ENCODE peak calls at places on chromosomes 13 and 19, in five cellular contexts. P is CD8-positive, alpha-beta T cell; Y is breast epithelium; J is AG04450; N is left ventricle myocardium inferior. X is an unnamed sample.

GRCh38 chr13:65133094-65133493 is 2097.0 kb downstream of the PCDH9 start:
- DNase-seq in P (no peak), Y (no peak), J (no peak), N (no peak), X (no peak)

GRCh38 chr19:35142531-35143230 is 374 bp upstream of the FXYD7 start:
- DNase-seq in N (peak; percentile 40), P (peak; percentile 87), J (no peak), Y (no peak), X (no peak)

GRCh38 chr13:73870970-73871935 is 263.0 kb downstream of the KLF12 start:
- DNase-seq in P (no peak), N (no peak), Y (no peak), J (peak; percentile 79), X (no peak)

GRCh38 chr19:13981467-13981866 is 24.7 kb downstream of the RFX1 start:
- DNase-seq in J (no peak), P (no peak), N (no peak), Y (no peak), X (no peak)

GRCh38 chr19:44943801-44944249 is 1.8 kb downstream of the APOC4 start:
- DNase-seq in J (no peak), Y (peak; percentile 60), N (peak; percentile 37), P (no peak), X (no peak)

GRCh38 chr19:281992-282391 is 9.2 kb downstream of the PLPP2 start:
- DNase-seq in P (no peak), N (no peak), J (no peak), Y (no peak), X (no peak)

GRCh38 chr13:95704510-95704909 is 27.6 kb downstream of the DNAJC3 start:
- DNase-seq in J (no peak), N (no peak), P (no peak), Y (no peak), X (no peak)

GRCh38 chr19:53365899-53366493 is 491 bp downstream of the ZNF525 start:
- DNase-seq in N (peak; percentile 15), P (peak; percentile 42), J (no peak), Y (no peak), X (no peak)

GRCh38 chr19:45547211-45547770 is 37.3 kb downstream of the OPA3 start:
- DNase-seq in J (no peak), P (no peak), N (no peak), Y (no peak), X (no peak)

GRCh38 chr13:89763011-89763410 is 1584.5 kb upstream of the MIR17HG start:
- DNase-seq in N (no peak), J (no peak), Y (no peak), P (no peak), X (no peak)

GRCh38 chr19:14054721-14055120 is 7.2 kb downstream of the PALM3 start:
- DNase-seq in J (no peak), N (no peak), Y (no peak), P (no peak), X (no peak)

GRCh38 chr13:114105351-114106225 is 26.8 kb downstream of the RASA3 start:
- DNase-seq in P (no peak), N (no peak), J (no peak), Y (no peak), X (no peak)

GRCh38 chr19:14198384-14199376 is 7.3 kb downstream of the ADGRL1 start:
- DNase-seq in J (no peak), N (no peak), P (no peak), Y (no peak), X (no peak)

GRCh38 chr19:48735031-48735615 is 5.3 kb downstream of the RASIP1 start:
- DNase-seq in P (no peak), J (no peak), N (no peak), Y (no peak), X (no peak)

GRCh38 chr13:81304121-81304659 is 963.3 kb upstream of the SPRY2 start:
- DNase-seq in J (no peak), N (no peak), Y (no peak), P (no peak), X (no peak)

GRCh38 chr19:44260343-44260681 is 626 bp downstream of the ZNF233 start:
- DNase-seq in Y (no peak), P (no peak), N (no peak), J (no peak), X (no peak)

GRCh38 chr13:112576191-112576590 is 11.8 kb downstream of the TUBGCP3 start:
- DNase-seq in N (no peak), P (no peak), J (no peak), Y (no peak), X (no peak)

GRCh38 chr13:112574476-112575294 is 13.3 kb downstream of the TUBGCP3 start:
- DNase-seq in J (no peak), Y (no peak), P (no peak), N (no peak), X (no peak)

GRCh38 chr13:112576768-112577167 is 11.2 kb downstream of the TUBGCP3 start:
- DNase-seq in N (no peak), P (no peak), J (no peak), Y (no peak), X (no peak)

GRCh38 chr13:112575295-112575622 is 12.7 kb downstream of the TUBGCP3 start:
- DNase-seq in Y (no peak), P (no peak), J (no peak), N (no peak), X (no peak)

DNA sequence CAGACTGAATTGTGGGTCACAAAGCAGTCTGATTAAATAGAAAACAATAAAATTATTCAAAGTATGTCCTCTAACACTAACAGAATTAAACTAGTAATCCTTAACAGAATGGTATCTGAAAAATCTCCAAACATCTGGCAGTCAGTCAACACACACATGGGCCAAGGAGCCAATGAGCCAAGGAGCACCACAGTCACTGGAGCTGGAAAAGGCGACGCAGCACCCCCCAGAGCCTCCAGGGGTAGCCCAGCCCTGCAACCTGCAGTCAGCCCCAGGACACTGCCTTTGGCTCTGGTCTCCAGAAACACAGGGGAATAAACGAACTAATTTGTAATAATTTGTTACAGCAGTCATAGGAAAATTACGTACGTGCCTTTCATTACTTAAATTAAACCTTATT is 12.3 kb downstream of the TUBGCP3 start:
- DNase-seq in N (no peak), Y (no peak), P (no peak), J (no peak), X (no peak)
- H3K27ac ChIP-seq in N (no peak overlapping the region), Y (no peak overlapping the region), P (no peak overlapping the region), J (no peak overlapping the region), X (no peak overlapping the region)

GRCh38 chr13:52849727-52850395 is 1.4 kb upstream of the PCDH8 start:
- DNase-seq in Y (no peak), P (no peak), J (no peak), N (no peak), X (no peak)
- H3K4me3 ChIP-seq in Y (no peak overlapping the region), P (no peak overlapping the region), J (no peak overlapping the region), N (peak overlapping the region; percentile 71), X (peak overlapping the region; percentile 84)

GRCh38 chr13:23380534-23380933 is 53.0 kb downstream of the SACS start:
- DNase-seq in J (no peak), Y (no peak), P (no peak), N (no peak), X (no peak)

GRCh38 chr13:23378009-23378632 is 55.4 kb downstream of the SACS start:
- DNase-seq in J (peak; percentile 94), N (no peak), Y (no peak), P (peak; percentile 46), X (peak; percentile 75)

GRCh38 chr13:23375007-23375971 is 58.2 kb downstream of the SACS start:
- DNase-seq in J (peak; percentile 84), P (peak; percentile 99), N (peak; percentile 98), Y (peak; percentile 93), X (peak; percentile 98)

GRCh38 chr13:23381877-23382276 is 51.6 kb downstream of the SACS start:
- DNase-seq in J (no peak), N (no peak), P (no peak), Y (no peak), X (no peak)

GRCh38 chr13:23377603-23378002 is 55.9 kb downstream of the SACS start:
- DNase-seq in P (no peak), N (no peak), Y (no peak), J (no peak), X (peak; percentile 77)
- H3K27ac ChIP-seq in P (no peak overlapping the region), N (peak overlapping the region; percentile 68), Y (peak overlapping the region; percentile 67), J (peak overlapping the region; percentile 94), X (peak overlapping the region; percentile 87)

GRCh38 chr19:58546131-58546530 is 2.3 kb downstream of the TRIM28 start:
- DNase-seq in P (no peak), Y (no peak), J (no peak), N (no peak), X (no peak)

GRCh38 chr19:58549664-58550361 is 5.1 kb downstream of the CHMP2A start:
- DNase-seq in Y (no peak), J (no peak), N (no peak), P (no peak), X (no peak)

GRCh38 chr19:58545286-58546068 is 1.6 kb downstream of the TRIM28 start:
- DNase-seq in Y (no peak), N (no peak), P (no peak), J (no peak), X (no peak)

GRCh38 chr19:58548859-58549663 is 5.2 kb downstream of the TRIM28 start:
- DNase-seq in J (no peak), P (no peak), Y (no peak), N (no peak), X (no peak)

GRCh38 chr19:58547323-58548312 is 3.8 kb downstream of the TRIM28 start:
- DNase-seq in N (no peak), Y (no peak), P (no peak), J (no peak), X (no peak)
- H3K4me3 ChIP-seq in N (no peak overlapping the region), Y (no peak overlapping the region), P (no peak overlapping the region), J (peak overlapping the region; percentile 84), X (no peak overlapping the region)

DNA sequence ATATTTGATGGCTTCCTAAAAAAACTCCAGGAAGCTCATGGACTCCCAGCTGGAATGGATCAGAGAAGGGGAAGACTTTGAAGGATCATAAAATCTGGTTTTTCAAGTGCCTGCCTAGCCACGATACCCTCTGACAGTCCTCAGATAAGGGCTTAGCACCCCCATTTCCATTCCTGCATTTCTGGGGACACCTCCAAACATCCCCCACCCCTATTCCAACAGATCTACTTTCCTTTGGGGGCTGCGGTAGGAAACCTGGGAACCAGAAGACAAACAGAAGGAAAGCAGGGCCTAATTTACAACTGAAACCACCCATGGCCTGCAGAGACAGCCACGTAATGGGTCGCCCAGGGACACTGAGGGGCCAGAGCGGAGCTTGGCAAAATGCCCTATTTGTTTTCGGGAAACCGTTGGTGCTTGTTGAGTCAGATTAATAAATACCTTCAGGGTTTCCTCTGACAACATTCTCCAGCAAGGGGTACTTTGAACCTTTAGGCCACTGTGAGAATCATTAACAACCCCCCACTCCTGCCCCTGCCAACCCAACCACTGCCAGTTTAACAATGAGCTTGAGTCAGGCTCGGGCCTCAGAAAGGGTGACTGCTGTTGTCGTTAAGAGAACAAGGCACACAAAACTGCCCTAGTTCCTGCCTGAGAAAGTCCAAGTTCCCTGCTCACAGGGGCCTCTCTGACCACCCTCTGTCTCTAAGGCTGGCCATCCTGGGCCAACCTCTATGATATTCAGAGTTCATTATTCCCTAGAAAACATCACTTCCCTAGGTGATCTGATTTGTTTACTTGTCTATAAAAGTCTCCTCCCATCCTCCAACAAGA is 23.5 kb downstream of the RHPN2 start:
- DNase-seq in P (no peak), Y (no peak), N (no peak), J (no peak), X (no peak)
- H3K27ac ChIP-seq in P (no peak overlapping the region), Y (peak overlapping the region; percentile 85), N (peak overlapping the region; percentile 3), J (no peak overlapping the region), X (no peak overlapping the region)

GRCh38 chr13:33249066-33249465 is 36.5 kb downstream of the STARD13 start:
- DNase-seq in P (no peak), J (no peak), N (no peak), Y (no peak), X (no peak)
- H3K4me3 ChIP-seq in P (no peak overlapping the region), J (no peak overlapping the region), N (no peak overlapping the region), Y (no peak overlapping the region), X (no peak overlapping the region)

GRCh38 chr19:55228403-55229031 is at the start of gene TMEM86B:
- DNase-seq in N (no peak), Y (no peak), J (no peak), P (no peak), X (no peak)
- H3K27ac ChIP-seq in N (peak within 1 kb of the TSS; percentile 67), Y (no peak within 1 kb of the TSS), J (no peak within 1 kb of the TSS), P (no peak within 1 kb of the TSS), X (no peak within 1 kb of the TSS)

X was measured in coronary artery.